ENCODE peak calls at places on chromosomes 6 and 20, in ten cellular contexts. K, N, H, L, P, Q, S, J, I and E are unnamed samples.

GRCh38 chr6:41739041-41739440 is 3.6 kb upstream of the TFEB start:
- DNase-seq in N (no peak), H (peak; percentile 59), P (peak; percentile 70), L (no peak), J (no peak), K (no peak), Q (no peak), I (no peak), S (no peak), E (no peak)

GRCh38 chr20:47316776-47317126 is 39.7 kb downstream of the ZMYND8 start:
- DNase-seq in S (no peak), J (peak; percentile 37), Q (no peak), N (no peak), K (no peak), H (no peak), I (no peak), L (no peak), P (no peak), E (no peak)

GRCh38 chr20:36881888-36882287 is 6.0 kb downstream of the TLDC2 start:
- DNase-seq in H (no peak), S (no peak), L (no peak), J (no peak), P (no peak), N (no peak), I (peak; percentile 83), Q (no peak), K (no peak), E (no peak)

GRCh38 chr6:79446006-79446405 is 91.2 kb downstream of the LCA5 start:
- DNase-seq in H (no peak), N (no peak), L (no peak), S (no peak), Q (peak; percentile 64), P (no peak), J (no peak), K (no peak), I (no peak), E (no peak)

GRCh38 chr20:8757146-8757545 is 311.7 kb upstream of the PLCB4 start:
- DNase-seq in I (no peak), L (peak; percentile 42), J (no peak), S (peak; percentile 80), K (no peak), N (no peak), H (peak; percentile 64), P (peak; percentile 72), Q (peak; percentile 87), E (peak; percentile 59)

GRCh38 chr20:14885661-14886060 is 548.2 kb upstream of the FLRT3 start:
- DNase-seq in J (no peak), N (no peak), S (no peak), H (no peak), I (no peak), Q (no peak), L (no peak), K (no peak), P (no peak), E (no peak)

GRCh38 chr6:36120539-36120938 is 9.8 kb upstream of the MAPK13 start:
- DNase-seq in L (no peak), K (no peak), Q (no peak), H (no peak), S (no peak), J (no peak), N (no peak), I (no peak), P (no peak), E (no peak)

GRCh38 chr20:22420116-22420598 is 164.2 kb downstream of the FOXA2 start:
- DNase-seq in Q (no peak), S (no peak), K (no peak), J (no peak), H (no peak), N (no peak), P (no peak), L (no peak), I (no peak), E (no peak)

GRCh38 chr6:43393597-43393996 is 24.1 kb upstream of the ZNF318 start:
- DNase-seq in H (no peak), S (no peak), I (no peak), P (no peak), K (no peak), N (no peak), L (no peak), J (no peak), Q (no peak), E (no peak)

GRCh38 chr6:84137051-84137375 is 90.4 kb downstream of the CEP162 start:
- DNase-seq in Q (peak; percentile 96), S (peak; percentile 39), N (no peak), L (peak; percentile 61), I (no peak), J (no peak), H (no peak), K (no peak), P (peak; percentile 11), E (peak; percentile 39)
- TF ChIP-seq CTCF in Q (no peak), S (no peak), N (no peak), L (no peak), I (no peak), J (no peak), H (no peak), K (no peak), P (no peak), E (no peak)

GRCh38 chr20:59301343-59302007 is 1.1 kb downstream of the EDN3 start:
- DNase-seq in S (no peak), H (no peak), J (no peak), I (no peak), L (no peak), N (no peak), P (no peak), K (no peak), Q (no peak), E (no peak)

GRCh38 chr20:59299961-59300340 is 460 bp upstream of the EDN3 start:
- DNase-seq in K (no peak), J (no peak), I (no peak), N (no peak), L (no peak), Q (no peak), P (no peak), S (no peak), H (no peak), E (no peak)

GRCh38 chr20:59295531-59295930 is 4.9 kb upstream of the EDN3 start:
- DNase-seq in P (no peak), I (no peak), S (no peak), Q (no peak), N (no peak), L (no peak), H (no peak), K (no peak), J (no peak), E (no peak)

GRCh38 chr20:59297641-59298040 is 2.8 kb upstream of the EDN3 start:
- DNase-seq in I (no peak), P (no peak), H (no peak), L (no peak), S (no peak), K (no peak), N (no peak), J (no peak), Q (no peak), E (no peak)

GRCh38 chr20:59300341-59301081 is at the start of gene EDN3:
- DNase-seq in H (no peak), N (no peak), P (no peak), S (no peak), I (no peak), J (no peak), Q (no peak), L (no peak), K (no peak), E (no peak)
- H3K4me3 ChIP-seq in H (no peak within 1 kb of the TSS), N (no peak within 1 kb of the TSS), P (no peak within 1 kb of the TSS), S (no peak within 1 kb of the TSS), I (no peak within 1 kb of the TSS), J (no peak within 1 kb of the TSS), Q (no peak within 1 kb of the TSS), L (no peak within 1 kb of the TSS), K (no peak within 1 kb of the TSS), E (no peak within 1 kb of the TSS)

DNA sequence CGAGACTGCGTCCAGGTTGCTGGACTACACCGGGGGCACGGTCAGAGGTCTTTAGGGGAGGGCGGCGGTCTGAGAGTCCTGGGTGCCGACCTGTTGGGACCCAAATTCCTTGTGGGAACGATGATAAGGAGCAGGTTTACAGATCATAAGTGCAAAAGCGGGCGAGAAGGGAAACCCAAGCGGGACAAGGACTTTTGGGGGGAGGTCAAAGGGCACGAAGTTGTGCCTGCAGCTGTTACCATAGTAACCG is 350 bp upstream of the GNL1 start:
- DNase-seq in K (no peak), J (no peak), N (no peak), P (no peak), S (no peak), Q (no peak), L (no peak), H (no peak), I (no peak), E (no peak)
- TF ChIP-seq CTCF in K (no peak), J (no peak), N (no peak), P (no peak), S (no peak), Q (no peak), L (no peak), H (no peak), I (no peak), E (no peak)

GRCh38 chr20:63831696-63832686 is 927 bp upstream of the ZBTB46 start:
- DNase-seq in L (no peak), N (no peak), I (no peak), H (no peak), P (peak; percentile 30), K (no peak), J (peak; percentile 70), Q (peak; percentile 68), S (no peak), E (peak; percentile 65)

GRCh38 chr20:63829598-63829942 is 1.5 kb downstream of the ZBTB46 start:
- DNase-seq in Q (peak; percentile 55), J (no peak), H (no peak), L (no peak), I (no peak), K (no peak), P (no peak), S (no peak), N (no peak), E (no peak)

GRCh38 chr20:63828951-63829350 is 2.1 kb downstream of the ZBTB46 start:
- DNase-seq in H (no peak), K (no peak), S (no peak), Q (no peak), N (no peak), P (no peak), I (no peak), J (no peak), L (no peak), E (no peak)

GRCh38 chr20:63829943-63830820 is 882 bp downstream of the ZBTB46 start:
- DNase-seq in L (no peak), K (no peak), N (no peak), S (no peak), J (no peak), H (no peak), P (no peak), Q (peak; percentile 57), I (no peak), E (peak; percentile 35)

DNA sequence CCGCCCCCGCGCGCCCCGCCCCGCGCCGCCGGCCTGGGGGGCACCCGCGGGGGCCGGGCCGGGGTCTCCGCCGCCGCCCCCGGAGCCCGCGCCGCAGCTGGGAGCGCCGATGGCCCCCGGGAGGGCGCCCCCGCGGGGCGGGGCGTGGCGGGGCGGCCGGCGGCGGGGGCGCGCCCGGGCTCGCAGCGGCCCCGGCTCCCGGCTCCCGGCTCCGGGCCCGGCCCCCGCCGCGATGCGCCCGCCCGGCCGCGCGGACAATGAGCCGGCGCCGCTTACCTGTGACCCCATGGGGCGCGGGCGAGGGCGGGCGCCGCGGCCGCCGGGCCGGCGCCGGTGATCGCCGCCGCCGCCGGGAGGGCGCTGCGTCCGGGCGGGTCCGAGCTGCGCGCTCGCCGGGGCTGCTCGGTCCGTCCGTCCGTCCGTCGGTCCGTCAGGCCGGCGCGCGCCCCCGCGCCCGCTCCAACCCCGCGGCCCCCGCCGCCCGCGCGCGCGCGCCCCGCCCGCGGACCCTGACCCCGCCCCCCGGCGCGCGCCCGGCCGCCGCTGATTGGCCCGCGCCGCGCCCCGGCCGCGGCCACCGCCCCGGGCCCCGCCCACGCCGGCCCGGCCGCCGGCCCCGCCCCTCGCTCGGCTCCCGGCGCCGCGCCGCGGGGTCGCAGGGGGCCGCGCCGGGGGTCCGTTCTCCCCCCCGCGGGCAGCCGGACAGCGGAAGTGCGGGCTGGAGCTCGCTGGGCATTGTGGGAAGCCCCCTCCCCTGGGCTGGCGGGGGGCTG is at the start of gene ZBTB46:
- DNase-seq in H (peak; percentile 47), K (peak; percentile 52), S (no peak), P (peak; percentile 60), L (no peak), Q (peak; percentile 64), I (no peak), N (no peak), J (peak; percentile 88), E (peak; percentile 48)
- H3K4me3 ChIP-seq in H (peak within 1 kb of the TSS; percentile 65), K (peak within 1 kb of the TSS; percentile 64), S (peak within 1 kb of the TSS; percentile 58), P (peak within 1 kb of the TSS; percentile 58), L (peak within 1 kb of the TSS; percentile 74), Q (peak within 1 kb of the TSS; percentile 63), I (peak within 1 kb of the TSS; percentile 39), N (peak within 1 kb of the TSS; percentile 5), J (peak within 1 kb of the TSS; percentile 40), E (peak within 1 kb of the TSS; percentile 67)